ENCODE peak calls at places on chromosomes 4 and X, in five cellular contexts. Q is testis; E is stimulated activated CD4-positive, alpha-beta T cell treated with anti-CD3 and anti-CD28 coated beads, Interleukin-15, amount 100 ng/mL, for 24 hours; C is NCI-H460; S is NCI-H1436. L is an unnamed sample.

GRCh38 chr4:152485726-152486276 is 50.1 kb downstream of the FBXW7 start:
- DNase-seq in Q (no peak), E (peak; percentile 5), C (no peak), S (no peak), L (no peak)

GRCh38 chrX:66074920-66075879 is 35.3 kb upstream of the VSIG4 start:
- DNase-seq in Q (peak; percentile 16), E (peak; percentile 58), C (no peak), S (no peak), L (no peak)

GRCh38 chrX:1614927-1615326 is at the start of gene ASMT:
- DNase-seq in Q (no peak), E (no peak), C (no peak), S (no peak), L (no peak)

GRCh38 chr4:139018501-139018900 is 2.9 kb downstream of the NOCT start:
- DNase-seq in Q (no peak), E (no peak), C (no peak), S (peak; percentile 9), L (no peak)

GRCh38 chrX:31213941-31214340 is 142.1 kb upstream of the FTHL17 start:
- DNase-seq in Q (no peak), E (peak; percentile 11), C (no peak), S (peak; percentile 8), L (no peak)

GRCh38 chr4:187780070-187780469 is 215.5 kb upstream of the ZFP42 start:
- DNase-seq in Q (no peak), E (no peak), C (no peak), S (no peak), L (no peak)

GRCh38 chrX:131944936-131945902 is 77.9 kb upstream of the STK26 start:
- DNase-seq in Q (no peak), E (peak; percentile 2), C (no peak), S (no peak), L (no peak)

GRCh38 chrX:75603833-75604232 is 81.0 kb upstream of the ZDHHC15 start:
- DNase-seq in Q (no peak), E (no peak), C (peak; percentile 14), S (peak; percentile 7), L (no peak)

GRCh38 chrX:154516655-154517100 is 646 bp upstream of the FAM3A start:
- DNase-seq in Q (peak; percentile 68), E (no peak), C (no peak), S (no peak), L (no peak)

GRCh38 chr4:56410247-56410646 is 23.0 kb upstream of the AASDH start:
- DNase-seq in Q (peak; percentile 76), E (no peak), C (no peak), S (peak; percentile 80), L (no peak)

GRCh38 chr4:143728171-143728570 is 27.7 kb upstream of the FREM3 start:
- DNase-seq in Q (no peak), E (no peak), C (no peak), S (no peak), L (no peak)

GRCh38 chr4:20878806-20879205 is 178.5 kb downstream of the PACRGL start:
- DNase-seq in Q (no peak), E (no peak), C (no peak), S (no peak), L (no peak)

GRCh38 chr4:137065306-137065705 is 467.0 kb downstream of the PCDH18 start:
- DNase-seq in Q (no peak), E (no peak), C (no peak), S (no peak), L (no peak)

GRCh38 chrX:87736576-87736975 is 219.0 kb downstream of the KLHL4 start:
- DNase-seq in Q (no peak), E (no peak), C (no peak), S (no peak), L (no peak)

GRCh38 chr4:48226199-48226598 is 43.4 kb downstream of the TEC start:
- DNase-seq in Q (no peak), E (no peak), C (no peak), S (no peak), L (no peak)